ENCODE peak calls at places on chromosome 9, in six cellular contexts. A is CD8-positive, alpha-beta memory T cell; G is fibroblast of lung; B is effector memory CD4-positive, alpha-beta T cell; C is SK-N-SH; J is dorsolateral prefrontal cortex. K is an unnamed sample.

GRCh38 chr9:130805510-130806387 is 29.3 kb upstream of the ABL1 start:
- DNase-seq in A (no peak), G (peak), B (no peak), C (no peak), J (no peak), K (no peak)

GRCh38 chr9:96186601-96187011 is 115.4 kb downstream of the HSD17B3 start:
- DNase-seq in A (no peak), G (peak), B (no peak), C (no peak), J (no peak), K (no peak)

GRCh38 chr9:134551657-134552348 is 89.8 kb upstream of the COL5A1 start:
- DNase-seq in A (no peak), G (peak), B (no peak), C (no peak), J (no peak), K (peak)

GRCh38 chr9:124209279-124209678 is 48.5 kb upstream of the NEK6 start:
- DNase-seq in A (no peak), G (no peak), B (no peak), C (no peak), J (no peak), K (no peak)

GRCh38 chr9:77161191-77161590 is 16.1 kb upstream of the VPS13A start:
- DNase-seq in A (no peak), G (no peak), B (no peak), C (no peak), J (no peak), K (no peak)

GRCh38 chr9:27836661-27837401 is 263.6 kb upstream of the C9orf72 start:
- DNase-seq in A (no peak), G (no peak), B (no peak), C (peak), J (no peak), K (no peak)

GRCh38 chr9:6944093-6944551 is 186.3 kb downstream of the KDM4C start:
- DNase-seq in A (no peak), G (peak), B (no peak), C (peak), J (no peak), K (no peak)

GRCh38 chr9:116282598-116282997 is 129.0 kb downstream of the PAPPA start:
- DNase-seq in A (no peak), G (no peak), B (no peak), C (no peak), J (no peak), K (no peak)

GRCh38 chr9:13146838-13147237 is 132.7 kb downstream of the MPDZ start:
- DNase-seq in A (no peak), G (peak), B (no peak), C (no peak), J (no peak), K (no peak)

GRCh38 chr9:128422783-128423150 is 2.1 kb downstream of the CERCAM start:
- DNase-seq in A (no peak), G (no peak), B (no peak), C (no peak), J (no peak), K (no peak)

GRCh38 chr9:136497916-136498695 is 15.3 kb upstream of the SEC16A start:
- DNase-seq in A (no peak), G (no peak), B (no peak), C (no peak), J (no peak), K (no peak)

DNA sequence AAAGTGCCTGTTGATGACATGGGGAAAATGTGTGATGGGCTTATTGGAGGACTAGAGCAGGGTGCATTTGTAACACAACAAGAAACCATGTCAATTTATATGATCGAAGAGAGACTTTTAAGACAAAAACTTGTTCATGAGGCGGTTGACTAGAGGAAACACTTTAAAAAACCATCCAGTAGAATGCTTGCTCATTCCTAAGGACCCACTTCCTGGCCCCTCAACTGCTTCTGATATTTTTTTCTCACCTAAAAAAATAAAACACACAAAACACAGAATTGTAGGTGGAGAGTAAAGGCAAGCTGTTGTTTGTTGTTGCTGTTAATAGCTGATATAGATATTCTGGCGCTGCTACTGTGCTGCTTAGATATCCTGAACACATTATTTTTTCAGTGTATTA is 50.6 kb downstream of the SPIN1 start:
- DNase-seq in A (no peak), G (no peak), B (no peak), C (no peak), J (no peak), K (no peak)
- H3K27ac ChIP-seq in A (no peak), G (no peak), B (no peak), C (no peak), J (no peak), K (no peak)

DNA sequence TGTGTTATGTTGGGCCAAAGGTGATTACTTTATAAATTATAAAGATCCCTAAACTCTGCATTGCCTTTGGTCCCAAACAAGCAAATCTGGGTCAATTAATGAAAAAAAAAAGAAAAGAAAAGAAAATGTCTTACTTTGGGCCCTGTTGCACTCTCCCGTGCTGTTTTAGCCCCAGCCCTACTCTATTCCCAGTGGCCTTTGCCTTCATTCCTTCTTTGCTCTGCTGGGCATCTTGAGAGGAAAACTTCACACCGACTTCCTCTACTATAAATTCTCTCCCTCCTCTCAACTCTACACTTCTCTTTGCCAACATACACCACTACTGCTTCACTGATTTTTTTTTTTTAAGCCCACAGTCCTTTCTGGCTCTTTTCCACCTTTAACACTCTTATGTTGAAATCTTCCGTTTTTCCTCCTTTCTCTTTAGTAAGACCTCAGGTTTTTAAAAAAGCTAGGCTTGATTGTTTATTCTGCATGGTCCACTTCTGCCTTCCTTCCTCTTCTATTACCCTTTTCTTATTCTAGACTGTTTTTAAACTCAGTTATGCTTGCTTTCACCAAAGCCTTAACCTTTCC is 4.5 kb upstream of the MSMP start:
- DNase-seq in A (no peak), G (peak), B (no peak), C (no peak), J (no peak), K (no peak)
- H3K27ac ChIP-seq in A (no peak), G (no peak), B (no peak), C (no peak), J (peak), K (no peak)

GRCh38 chr9:98303556-98304125 is 48.2 kb upstream of the TBC1D2 start:
- DNase-seq in A (no peak), G (no peak), B (no peak), C (no peak), J (no peak), K (no peak)

GRCh38 chr9:98302938-98303337 is 47.5 kb upstream of the TBC1D2 start:
- DNase-seq in A (no peak), G (no peak), B (no peak), C (no peak), J (no peak), K (no peak)

GRCh38 chr9:98300611-98301010 is 45.2 kb upstream of the TBC1D2 start:
- DNase-seq in A (no peak), G (no peak), B (no peak), C (no peak), J (no peak), K (no peak)

GRCh38 chr9:98304381-98304780 is 48.9 kb upstream of the TBC1D2 start:
- DNase-seq in A (no peak), G (no peak), B (no peak), C (no peak), J (no peak), K (no peak)

GRCh38 chr9:98302150-98302549 is 46.7 kb upstream of the TBC1D2 start:
- DNase-seq in A (no peak), G (no peak), B (no peak), C (no peak), J (no peak), K (no peak)
- H3K27ac ChIP-seq in A (no peak), G (no peak), B (no peak), C (no peak), J (peak), K (no peak)

DNA sequence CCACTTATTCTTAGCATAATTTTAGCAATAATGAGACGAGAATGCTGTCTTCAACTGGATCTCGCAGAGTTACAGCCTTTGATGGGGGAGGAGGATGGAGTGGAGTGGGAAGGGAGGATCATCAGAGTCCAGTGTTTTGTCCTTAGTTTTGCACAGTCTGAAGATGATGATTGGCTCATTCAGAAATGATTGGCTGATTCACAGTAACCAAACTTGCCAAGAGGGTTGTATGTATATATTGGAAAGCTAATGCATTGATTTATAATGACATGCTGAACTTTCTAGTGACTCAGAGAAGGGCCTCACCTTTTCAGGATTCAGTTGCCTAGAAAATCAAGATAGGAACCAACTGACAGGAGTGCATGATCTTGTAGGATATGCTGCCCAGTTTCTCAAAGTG is 448.0 kb downstream of the CCDC171 start:
- DNase-seq in A (no peak), G (peak), B (no peak), C (no peak), J (no peak), K (no peak)
- H3K27ac ChIP-seq in A (no peak), G (no peak), B (no peak), C (no peak), J (no peak), K (no peak)

GRCh38 chr9:97512966-97513560 is 11.6 kb downstream of the TMOD1 start:
- DNase-seq in A (no peak), G (no peak), B (no peak), C (no peak), J (no peak), K (no peak)
- H3K27ac ChIP-seq in A (no peak), G (no peak), B (no peak), C (peak), J (no peak), K (no peak)

GRCh38 chr9:37331871-37332270 is 90.6 kb upstream of the GRHPR start:
- DNase-seq in A (no peak), G (no peak), B (no peak), C (no peak), J (no peak), K (no peak)
- H3K27ac ChIP-seq in A (no peak), G (no peak), B (no peak), C (no peak), J (no peak), K (no peak)

GRCh38 chr9:83056911-83057310 is 6.0 kb downstream of the RASEF start:
- DNase-seq in A (no peak), G (no peak), B (no peak), C (no peak), J (no peak), K (no peak)
- H3K27ac ChIP-seq in A (no peak), G (no peak), B (no peak), C (no peak), J (no peak), K (no peak)

GRCh38 chr9:87588339-87588738 is 90.7 kb downstream of the DAPK1 start:
- DNase-seq in A (no peak), G (no peak), B (no peak), C (peak), J (no peak), K (no peak)
- H3K27ac ChIP-seq in A (no peak), G (no peak), B (no peak), C (peak), J (no peak), K (no peak)